ENCODE peak calls at places on chromosomes 13 and 19, in ten cellular contexts. One of them, this sample, is unnamed.

GRCh38 chr13:77298403-77298802 is 28.5 kb downstream of the MYCBP2 start:
- DNase-seq in T-helper 2 cell: no peak
- DNase-seq in GM04503: no peak
- DNase-seq in activated naive CD4-positive, alpha-beta T cell treated with anti-CD3 and anti-CD28 coated beads for 36 hours: no peak
- DNase-seq in heart left ventricle: no peak
- DNase-seq in head of caudate nucleus: no peak
- DNase-seq in Right ventricle myocardium superior: no peak
- DNase-seq in fibroblast of lung: no peak
- DNase-seq in stimulated activated naive CD4-positive, alpha-beta T cell treated with Interleukin-2 at 50 U/mL for 16 hours: no peak
- DNase-seq in posterior cingulate gyrus: no peak
- DNase-seq in this sample: peak

GRCh38 chr19:741506-742131 is 9.3 kb upstream of the MISP start:
- DNase-seq in T-helper 2 cell: no peak
- DNase-seq in GM04503: no peak
- DNase-seq in activated naive CD4-positive, alpha-beta T cell treated with anti-CD3 and anti-CD28 coated beads for 36 hours: no peak
- DNase-seq in heart left ventricle: no peak
- DNase-seq in head of caudate nucleus: no peak
- DNase-seq in Right ventricle myocardium superior: no peak
- DNase-seq in fibroblast of lung: no peak
- DNase-seq in stimulated activated naive CD4-positive, alpha-beta T cell treated with Interleukin-2 at 50 U/mL for 16 hours: no peak
- DNase-seq in posterior cingulate gyrus: no peak
- DNase-seq in this sample: peak

GRCh38 chr13:31322025-31322424 is 122.2 kb downstream of the B3GLCT start:
- DNase-seq in T-helper 2 cell: no peak
- DNase-seq in GM04503: no peak
- DNase-seq in activated naive CD4-positive, alpha-beta T cell treated with anti-CD3 and anti-CD28 coated beads for 36 hours: no peak
- DNase-seq in heart left ventricle: no peak
- DNase-seq in head of caudate nucleus: no peak
- DNase-seq in Right ventricle myocardium superior: peak
- DNase-seq in fibroblast of lung: peak
- DNase-seq in stimulated activated naive CD4-positive, alpha-beta T cell treated with Interleukin-2 at 50 U/mL for 16 hours: no peak
- DNase-seq in posterior cingulate gyrus: no peak
- DNase-seq in this sample: no peak

GRCh38 chr13:43389573-43389972 is 366.2 kb downstream of the DNAJC15 start:
- DNase-seq in T-helper 2 cell: no peak
- DNase-seq in GM04503: no peak
- DNase-seq in activated naive CD4-positive, alpha-beta T cell treated with anti-CD3 and anti-CD28 coated beads for 36 hours: no peak
- DNase-seq in heart left ventricle: no peak
- DNase-seq in head of caudate nucleus: no peak
- DNase-seq in Right ventricle myocardium superior: no peak
- DNase-seq in fibroblast of lung: peak
- DNase-seq in stimulated activated naive CD4-positive, alpha-beta T cell treated with Interleukin-2 at 50 U/mL for 16 hours: no peak
- DNase-seq in posterior cingulate gyrus: no peak
- DNase-seq in this sample: no peak

GRCh38 chr13:67075239-67075638 is 154.9 kb downstream of the PCDH9 start:
- DNase-seq in T-helper 2 cell: no peak
- DNase-seq in GM04503: no peak
- DNase-seq in activated naive CD4-positive, alpha-beta T cell treated with anti-CD3 and anti-CD28 coated beads for 36 hours: no peak
- DNase-seq in heart left ventricle: no peak
- DNase-seq in head of caudate nucleus: no peak
- DNase-seq in Right ventricle myocardium superior: no peak
- DNase-seq in fibroblast of lung: peak
- DNase-seq in stimulated activated naive CD4-positive, alpha-beta T cell treated with Interleukin-2 at 50 U/mL for 16 hours: no peak
- DNase-seq in posterior cingulate gyrus: no peak
- DNase-seq in this sample: no peak

GRCh38 chr13:98026457-98026857 is 73.0 kb downstream of the IPO5 start:
- DNase-seq in T-helper 2 cell: no peak
- DNase-seq in GM04503: no peak
- DNase-seq in activated naive CD4-positive, alpha-beta T cell treated with anti-CD3 and anti-CD28 coated beads for 36 hours: no peak
- DNase-seq in heart left ventricle: no peak
- DNase-seq in head of caudate nucleus: no peak
- DNase-seq in Right ventricle myocardium superior: no peak
- DNase-seq in fibroblast of lung: peak
- DNase-seq in stimulated activated naive CD4-positive, alpha-beta T cell treated with Interleukin-2 at 50 U/mL for 16 hours: no peak
- DNase-seq in posterior cingulate gyrus: no peak
- DNase-seq in this sample: no peak

GRCh38 chr13:112843392-112844250 is 125.4 kb upstream of the MCF2L start:
- DNase-seq in T-helper 2 cell: no peak
- DNase-seq in GM04503: no peak
- DNase-seq in activated naive CD4-positive, alpha-beta T cell treated with anti-CD3 and anti-CD28 coated beads for 36 hours: no peak
- DNase-seq in heart left ventricle: no peak
- DNase-seq in head of caudate nucleus: no peak
- DNase-seq in Right ventricle myocardium superior: no peak
- DNase-seq in fibroblast of lung: no peak
- DNase-seq in stimulated activated naive CD4-positive, alpha-beta T cell treated with Interleukin-2 at 50 U/mL for 16 hours: no peak
- DNase-seq in posterior cingulate gyrus: no peak
- DNase-seq in this sample: no peak

GRCh38 chr19:32911467-32911866 is 41.9 kb upstream of the SLC7A9 start:
- DNase-seq in T-helper 2 cell: no peak
- DNase-seq in GM04503: no peak
- DNase-seq in activated naive CD4-positive, alpha-beta T cell treated with anti-CD3 and anti-CD28 coated beads for 36 hours: no peak
- DNase-seq in heart left ventricle: no peak
- DNase-seq in head of caudate nucleus: no peak
- DNase-seq in Right ventricle myocardium superior: no peak
- DNase-seq in fibroblast of lung: no peak
- DNase-seq in stimulated activated naive CD4-positive, alpha-beta T cell treated with Interleukin-2 at 50 U/mL for 16 hours: no peak
- DNase-seq in posterior cingulate gyrus: no peak
- DNase-seq in this sample: no peak

GRCh38 chr19:6587093-6587820 is 3.7 kb downstream of the CD70 start:
- DNase-seq in T-helper 2 cell: no peak
- DNase-seq in GM04503: no peak
- DNase-seq in activated naive CD4-positive, alpha-beta T cell treated with anti-CD3 and anti-CD28 coated beads for 36 hours: peak
- DNase-seq in heart left ventricle: no peak
- DNase-seq in head of caudate nucleus: no peak
- DNase-seq in Right ventricle myocardium superior: no peak
- DNase-seq in fibroblast of lung: peak
- DNase-seq in stimulated activated naive CD4-positive, alpha-beta T cell treated with Interleukin-2 at 50 U/mL for 16 hours: no peak
- DNase-seq in posterior cingulate gyrus: no peak
- DNase-seq in this sample: peak

GRCh38 chr19:51107406-51108065 is 673 bp downstream of the CTU1 start:
- DNase-seq in T-helper 2 cell: no peak
- DNase-seq in GM04503: no peak
- DNase-seq in activated naive CD4-positive, alpha-beta T cell treated with anti-CD3 and anti-CD28 coated beads for 36 hours: peak
- DNase-seq in heart left ventricle: no peak
- DNase-seq in head of caudate nucleus: no peak
- DNase-seq in Right ventricle myocardium superior: peak
- DNase-seq in fibroblast of lung: peak
- DNase-seq in stimulated activated naive CD4-positive, alpha-beta T cell treated with Interleukin-2 at 50 U/mL for 16 hours: no peak
- DNase-seq in posterior cingulate gyrus: peak
- DNase-seq in this sample: peak

GRCh38 chr13:104773775-104774174 is 1707.6 kb upstream of the SLC10A2 start:
- DNase-seq in T-helper 2 cell: no peak
- DNase-seq in GM04503: peak
- DNase-seq in activated naive CD4-positive, alpha-beta T cell treated with anti-CD3 and anti-CD28 coated beads for 36 hours: no peak
- DNase-seq in heart left ventricle: no peak
- DNase-seq in head of caudate nucleus: no peak
- DNase-seq in Right ventricle myocardium superior: no peak
- DNase-seq in fibroblast of lung: peak
- DNase-seq in stimulated activated naive CD4-positive, alpha-beta T cell treated with Interleukin-2 at 50 U/mL for 16 hours: no peak
- DNase-seq in posterior cingulate gyrus: no peak
- DNase-seq in this sample: peak

GRCh38 chr13:110448230-110448629 is 113.3 kb downstream of the RAB20 start:
- DNase-seq in T-helper 2 cell: no peak
- DNase-seq in GM04503: no peak
- DNase-seq in activated naive CD4-positive, alpha-beta T cell treated with anti-CD3 and anti-CD28 coated beads for 36 hours: no peak
- DNase-seq in heart left ventricle: no peak
- DNase-seq in head of caudate nucleus: no peak
- DNase-seq in Right ventricle myocardium superior: no peak
- DNase-seq in fibroblast of lung: peak
- DNase-seq in stimulated activated naive CD4-positive, alpha-beta T cell treated with Interleukin-2 at 50 U/mL for 16 hours: no peak
- DNase-seq in posterior cingulate gyrus: no peak
- DNase-seq in this sample: no peak

GRCh38 chr13:114286808-114287207 is 5.4 kb downstream of the UPF3A start:
- DNase-seq in T-helper 2 cell: no peak
- DNase-seq in GM04503: no peak
- DNase-seq in activated naive CD4-positive, alpha-beta T cell treated with anti-CD3 and anti-CD28 coated beads for 36 hours: no peak
- DNase-seq in heart left ventricle: no peak
- DNase-seq in head of caudate nucleus: no peak
- DNase-seq in Right ventricle myocardium superior: no peak
- DNase-seq in fibroblast of lung: no peak
- DNase-seq in stimulated activated naive CD4-positive, alpha-beta T cell treated with Interleukin-2 at 50 U/mL for 16 hours: no peak
- DNase-seq in posterior cingulate gyrus: no peak
- DNase-seq in this sample: no peak

GRCh38 chr13:98651716-98652115 is 74.8 kb upstream of the STK24 start:
- DNase-seq in T-helper 2 cell: no peak
- DNase-seq in GM04503: no peak
- DNase-seq in activated naive CD4-positive, alpha-beta T cell treated with anti-CD3 and anti-CD28 coated beads for 36 hours: no peak
- DNase-seq in heart left ventricle: no peak
- DNase-seq in head of caudate nucleus: no peak
- DNase-seq in Right ventricle myocardium superior: no peak
- DNase-seq in fibroblast of lung: no peak
- DNase-seq in stimulated activated naive CD4-positive, alpha-beta T cell treated with Interleukin-2 at 50 U/mL for 16 hours: no peak
- DNase-seq in posterior cingulate gyrus: no peak
- DNase-seq in this sample: no peak

GRCh38 chr19:43534305-43534612 is 1.3 kb downstream of the ZNF575 start:
- DNase-seq in T-helper 2 cell: no peak
- DNase-seq in GM04503: no peak
- DNase-seq in activated naive CD4-positive, alpha-beta T cell treated with anti-CD3 and anti-CD28 coated beads for 36 hours: no peak
- DNase-seq in heart left ventricle: no peak
- DNase-seq in head of caudate nucleus: no peak
- DNase-seq in Right ventricle myocardium superior: no peak
- DNase-seq in fibroblast of lung: no peak
- DNase-seq in stimulated activated naive CD4-positive, alpha-beta T cell treated with Interleukin-2 at 50 U/mL for 16 hours: no peak
- DNase-seq in posterior cingulate gyrus: no peak
- DNase-seq in this sample: no peak

GRCh38 chr19:29326849-29327840 is 114.2 kb upstream of the UQCRFS1 start:
- DNase-seq in T-helper 2 cell: no peak
- DNase-seq in GM04503: no peak
- DNase-seq in activated naive CD4-positive, alpha-beta T cell treated with anti-CD3 and anti-CD28 coated beads for 36 hours: no peak
- DNase-seq in heart left ventricle: no peak
- DNase-seq in head of caudate nucleus: no peak
- DNase-seq in Right ventricle myocardium superior: no peak
- DNase-seq in fibroblast of lung: no peak
- DNase-seq in stimulated activated naive CD4-positive, alpha-beta T cell treated with Interleukin-2 at 50 U/mL for 16 hours: no peak
- DNase-seq in posterior cingulate gyrus: no peak
- DNase-seq in this sample: no peak

GRCh38 chr13:109655206-109655600 is 131.2 kb downstream of the IRS2 start:
- DNase-seq in T-helper 2 cell: no peak
- DNase-seq in GM04503: no peak
- DNase-seq in activated naive CD4-positive, alpha-beta T cell treated with anti-CD3 and anti-CD28 coated beads for 36 hours: no peak
- DNase-seq in heart left ventricle: no peak
- DNase-seq in head of caudate nucleus: no peak
- DNase-seq in Right ventricle myocardium superior: no peak
- DNase-seq in fibroblast of lung: peak
- DNase-seq in stimulated activated naive CD4-positive, alpha-beta T cell treated with Interleukin-2 at 50 U/mL for 16 hours: no peak
- DNase-seq in posterior cingulate gyrus: no peak
- DNase-seq in this sample: no peak

GRCh38 chr19:15195987-15196682 is 4.7 kb downstream of the NOTCH3 start:
- DNase-seq in T-helper 2 cell: no peak
- DNase-seq in GM04503: no peak
- DNase-seq in activated naive CD4-positive, alpha-beta T cell treated with anti-CD3 and anti-CD28 coated beads for 36 hours: peak
- DNase-seq in heart left ventricle: no peak
- DNase-seq in head of caudate nucleus: no peak
- DNase-seq in Right ventricle myocardium superior: no peak
- DNase-seq in fibroblast of lung: no peak
- DNase-seq in stimulated activated naive CD4-positive, alpha-beta T cell treated with Interleukin-2 at 50 U/mL for 16 hours: no peak
- DNase-seq in posterior cingulate gyrus: no peak
- DNase-seq in this sample: no peak

GRCh38 chr13:110714798-110715394 is 1.4 kb downstream of the ING1 start:
- DNase-seq in T-helper 2 cell: peak
- DNase-seq in GM04503: no peak
- DNase-seq in activated naive CD4-positive, alpha-beta T cell treated with anti-CD3 and anti-CD28 coated beads for 36 hours: peak
- DNase-seq in heart left ventricle: peak
- DNase-seq in head of caudate nucleus: peak
- DNase-seq in Right ventricle myocardium superior: peak
- DNase-seq in fibroblast of lung: peak
- DNase-seq in stimulated activated naive CD4-positive, alpha-beta T cell treated with Interleukin-2 at 50 U/mL for 16 hours: peak
- DNase-seq in posterior cingulate gyrus: peak
- DNase-seq in this sample: peak

GRCh38 chr13:49356224-49356623 is 87.6 kb downstream of the CAB39L start:
- DNase-seq in T-helper 2 cell: no peak
- DNase-seq in GM04503: peak
- DNase-seq in activated naive CD4-positive, alpha-beta T cell treated with anti-CD3 and anti-CD28 coated beads for 36 hours: no peak
- DNase-seq in heart left ventricle: no peak
- DNase-seq in head of caudate nucleus: no peak
- DNase-seq in Right ventricle myocardium superior: no peak
- DNase-seq in fibroblast of lung: peak
- DNase-seq in stimulated activated naive CD4-positive, alpha-beta T cell treated with Interleukin-2 at 50 U/mL for 16 hours: no peak
- DNase-seq in posterior cingulate gyrus: no peak
- DNase-seq in this sample: no peak

GRCh38 chr19:13557756-13558398 is 51.6 kb upstream of the CACNA1A start:
- DNase-seq in T-helper 2 cell: no peak
- DNase-seq in GM04503: no peak
- DNase-seq in activated naive CD4-positive, alpha-beta T cell treated with anti-CD3 and anti-CD28 coated beads for 36 hours: no peak
- DNase-seq in heart left ventricle: no peak
- DNase-seq in head of caudate nucleus: no peak
- DNase-seq in Right ventricle myocardium superior: no peak
- DNase-seq in fibroblast of lung: no peak
- DNase-seq in stimulated activated naive CD4-positive, alpha-beta T cell treated with Interleukin-2 at 50 U/mL for 16 hours: no peak
- DNase-seq in posterior cingulate gyrus: no peak
- DNase-seq in this sample: peak

GRCh38 chr13:34967851-34968562 is 25.9 kb downstream of the NBEA start:
- DNase-seq in T-helper 2 cell: no peak
- DNase-seq in GM04503: no peak
- DNase-seq in activated naive CD4-positive, alpha-beta T cell treated with anti-CD3 and anti-CD28 coated beads for 36 hours: no peak
- DNase-seq in heart left ventricle: no peak
- DNase-seq in head of caudate nucleus: no peak
- DNase-seq in Right ventricle myocardium superior: no peak
- DNase-seq in fibroblast of lung: no peak
- DNase-seq in stimulated activated naive CD4-positive, alpha-beta T cell treated with Interleukin-2 at 50 U/mL for 16 hours: no peak
- DNase-seq in posterior cingulate gyrus: no peak
- DNase-seq in this sample: no peak

GRCh38 chr13:64274481-64275217 is 2859.0 kb upstream of the PCDH20 start:
- DNase-seq in T-helper 2 cell: no peak
- DNase-seq in GM04503: no peak
- DNase-seq in activated naive CD4-positive, alpha-beta T cell treated with anti-CD3 and anti-CD28 coated beads for 36 hours: no peak
- DNase-seq in heart left ventricle: no peak
- DNase-seq in head of caudate nucleus: no peak
- DNase-seq in Right ventricle myocardium superior: no peak
- DNase-seq in fibroblast of lung: no peak
- DNase-seq in stimulated activated naive CD4-positive, alpha-beta T cell treated with Interleukin-2 at 50 U/mL for 16 hours: no peak
- DNase-seq in posterior cingulate gyrus: no peak
- DNase-seq in this sample: no peak

GRCh38 chr13:32045963-32046785 is 14.6 kb downstream of the FRY start:
- DNase-seq in T-helper 2 cell: no peak
- DNase-seq in GM04503: no peak
- DNase-seq in activated naive CD4-positive, alpha-beta T cell treated with anti-CD3 and anti-CD28 coated beads for 36 hours: peak
- DNase-seq in heart left ventricle: no peak
- DNase-seq in head of caudate nucleus: no peak
- DNase-seq in Right ventricle myocardium superior: no peak
- DNase-seq in fibroblast of lung: peak
- DNase-seq in stimulated activated naive CD4-positive, alpha-beta T cell treated with Interleukin-2 at 50 U/mL for 16 hours: no peak
- DNase-seq in posterior cingulate gyrus: no peak
- DNase-seq in this sample: no peak

GRCh38 chr13:23776698-23777570 is 112.3 kb downstream of the MIPEP start:
- DNase-seq in T-helper 2 cell: no peak
- DNase-seq in GM04503: no peak
- DNase-seq in activated naive CD4-positive, alpha-beta T cell treated with anti-CD3 and anti-CD28 coated beads for 36 hours: no peak
- DNase-seq in heart left ventricle: no peak
- DNase-seq in head of caudate nucleus: no peak
- DNase-seq in Right ventricle myocardium superior: no peak
- DNase-seq in fibroblast of lung: no peak
- DNase-seq in stimulated activated naive CD4-positive, alpha-beta T cell treated with Interleukin-2 at 50 U/mL for 16 hours: no peak
- DNase-seq in posterior cingulate gyrus: no peak
- DNase-seq in this sample: peak

GRCh38 chr19:14674764-14675163 is at the start of gene ADGRE3:
- DNase-seq in T-helper 2 cell: no peak
- DNase-seq in GM04503: no peak
- DNase-seq in activated naive CD4-positive, alpha-beta T cell treated with anti-CD3 and anti-CD28 coated beads for 36 hours: no peak
- DNase-seq in heart left ventricle: no peak
- DNase-seq in head of caudate nucleus: no peak
- DNase-seq in Right ventricle myocardium superior: no peak
- DNase-seq in fibroblast of lung: no peak
- DNase-seq in stimulated activated naive CD4-positive, alpha-beta T cell treated with Interleukin-2 at 50 U/mL for 16 hours: no peak
- DNase-seq in posterior cingulate gyrus: no peak
- DNase-seq in this sample: peak

GRCh38 chr19:19033176-19033425 is 216 bp downstream of the SUGP2 start:
- DNase-seq in T-helper 2 cell: no peak
- DNase-seq in GM04503: no peak
- DNase-seq in activated naive CD4-positive, alpha-beta T cell treated with anti-CD3 and anti-CD28 coated beads for 36 hours: no peak
- DNase-seq in heart left ventricle: no peak
- DNase-seq in head of caudate nucleus: no peak
- DNase-seq in Right ventricle myocardium superior: no peak
- DNase-seq in fibroblast of lung: no peak
- DNase-seq in stimulated activated naive CD4-positive, alpha-beta T cell treated with Interleukin-2 at 50 U/mL for 16 hours: no peak
- DNase-seq in posterior cingulate gyrus: no peak
- DNase-seq in this sample: no peak

GRCh38 chr13:39876258-39876657 is 220.8 kb downstream of the COG6 start:
- DNase-seq in T-helper 2 cell: no peak
- DNase-seq in GM04503: peak
- DNase-seq in activated naive CD4-positive, alpha-beta T cell treated with anti-CD3 and anti-CD28 coated beads for 36 hours: no peak
- DNase-seq in heart left ventricle: no peak
- DNase-seq in head of caudate nucleus: no peak
- DNase-seq in Right ventricle myocardium superior: no peak
- DNase-seq in fibroblast of lung: peak
- DNase-seq in stimulated activated naive CD4-positive, alpha-beta T cell treated with Interleukin-2 at 50 U/mL for 16 hours: no peak
- DNase-seq in posterior cingulate gyrus: no peak
- DNase-seq in this sample: no peak